ENCODE peak calls at places on chromosomes 7 and 10, in five cellular contexts. T is PC-9, L is mammary epithelial cell, D is right lobe of liver, S is Panc1. J is an unnamed sample. For H3K27me3, the result is how much of the 10 kb centered on the place peaks cover.

GRCh38 chr7:6398943-6399342 is 48.8 kb downstream of the DAGLB start:
- DNase-seq in T (peak), L (peak), D (no peak), S (no peak), J (peak)

GRCh38 chr7:152884321-152884720 is 124.8 kb downstream of the ACTR3B start:
- DNase-seq in T (no peak), L (no peak), D (no peak), S (no peak), J (no peak)

GRCh38 chr10:86690657-86691084 is 22.4 kb downstream of the LDB3 start:
- DNase-seq in T (no peak), L (no peak), D (no peak), S (no peak), J (no peak)

GRCh38 chr10:73368238-73368637 is 9.6 kb upstream of the CFAP70 start:
- DNase-seq in T (no peak), L (peak), D (no peak), S (no peak), J (no peak)

GRCh38 chr7:90726623-90727022 is 130.5 kb downstream of the CDK14 start:
- DNase-seq in T (no peak), L (peak), D (no peak), S (no peak), J (no peak)

GRCh38 chr10:88983206-88983605 is 7.4 kb upstream of the FAS start:
- DNase-seq in T (no peak), L (no peak), D (no peak), S (no peak), J (no peak)

GRCh38 chr7:113912881-113913280 is 5.9 kb downstream of the PPP1R3A start:
- DNase-seq in T (no peak), L (no peak), D (no peak), S (no peak), J (no peak)

GRCh38 chr7:1329966-1330915 is 97.6 kb downstream of the UNCX start:
- DNase-seq in T (no peak), L (no peak), D (peak), S (no peak), J (no peak)

GRCh38 chr10:76150139-76150885 is 718.9 kb downstream of the LRMDA start:
- DNase-seq in T (no peak), L (peak), D (no peak), S (no peak), J (no peak)

GRCh38 chr7:22814261-22815208 is 8.1 kb downstream of the TOMM7 start:
- DNase-seq in T (no peak), L (peak), D (no peak), S (no peak), J (no peak)

GRCh38 chr7:138303230-138304070 is 156.6 kb upstream of the TRIM24 start:
- DNase-seq in T (no peak), L (no peak), D (no peak), S (no peak), J (no peak)

GRCh38 chr7:13107291-13107690 is 419.9 kb downstream of the ARL4A start:
- DNase-seq in T (no peak), L (peak), D (no peak), S (no peak), J (no peak)

GRCh38 chr10:124451227-124451807 is 1.5 kb upstream of the NKX1-2 start:
- DNase-seq in T (no peak), L (no peak), D (no peak), S (no peak), J (no peak)

GRCh38 chr10:124448696-124449169 is 1.1 kb downstream of the NKX1-2 start:
- DNase-seq in T (no peak), L (no peak), D (no peak), S (no peak), J (no peak)

GRCh38 chr10:124450010-124450782 is at the start of gene NKX1-2:
- DNase-seq in T (no peak), L (peak), D (no peak), S (no peak), J (no peak)

GRCh38 chr10:124449170-124450009 is 445 bp downstream of the NKX1-2 start:
- DNase-seq in T (no peak), L (peak), D (no peak), S (no peak), J (no peak)

DNA sequence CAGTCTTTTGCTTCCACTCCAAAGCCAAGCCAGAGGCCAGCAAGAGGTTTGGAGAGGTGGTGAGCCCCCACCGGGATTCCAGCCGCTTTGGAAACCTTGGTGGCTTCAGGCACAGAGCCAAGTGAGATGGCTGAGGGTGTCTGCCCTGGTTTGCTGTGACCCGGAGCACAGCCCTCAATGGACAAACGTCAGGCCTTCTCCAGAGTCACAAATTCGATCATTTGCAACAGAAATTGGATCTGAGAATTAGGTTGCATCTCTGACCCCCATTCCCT is 885 bp upstream of the NKX1-2 start:
- DNase-seq in T (no peak), L (no peak), D (no peak), S (no peak), J (no peak)
- H3K27ac ChIP-seq in T (no peak), L (no peak), D (no peak), S (no peak), J (no peak)

DNA sequence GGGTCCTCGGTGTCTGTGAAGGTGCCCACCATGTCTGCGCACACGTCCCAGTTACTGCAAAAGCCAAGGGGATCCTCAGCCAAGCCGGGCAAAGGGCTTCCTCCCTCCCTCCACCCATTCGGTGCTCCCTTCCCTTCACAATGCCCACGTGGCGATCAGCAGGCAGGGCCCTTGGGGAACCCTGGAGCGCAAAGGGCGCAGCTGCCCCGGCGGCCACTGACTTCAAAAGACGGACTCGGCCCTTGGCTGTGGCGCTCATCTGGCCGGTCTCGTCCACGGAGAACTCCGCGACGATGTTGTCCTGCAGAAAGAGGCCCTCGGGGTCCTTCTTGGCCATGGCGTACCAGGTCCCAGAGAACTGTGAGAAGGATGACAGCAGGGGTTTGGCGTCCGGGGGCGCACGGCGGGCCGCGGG is 582 bp downstream of the RBP4 start:
- DNase-seq in T (no peak), L (no peak), D (peak), S (no peak), J (no peak)
- H3K27me3 ChIP-seq in T (under half), L (under half), D (under half), S (under half), J (under half)

DNA sequence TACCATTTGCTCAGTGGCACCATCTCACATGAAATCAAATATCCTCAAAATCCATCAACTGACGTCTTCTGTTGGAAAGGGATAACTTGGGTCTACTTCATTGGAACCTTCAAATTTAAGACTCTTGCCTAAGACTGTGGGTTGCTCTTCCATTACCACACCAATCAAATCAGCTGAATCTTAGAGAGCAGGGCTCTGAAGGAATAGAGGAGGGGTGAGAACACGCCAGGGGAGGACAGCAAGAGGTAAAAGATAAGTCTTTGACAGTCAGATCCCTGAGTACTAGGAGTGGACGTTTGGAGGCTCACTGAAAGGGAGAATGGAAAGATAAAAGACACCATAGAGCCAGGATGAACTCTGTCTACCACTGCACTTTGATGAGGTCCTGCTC is 107.5 kb downstream of the CCDC71L start:
- DNase-seq in T (no peak), L (no peak), D (no peak), S (no peak), J (no peak)
- H3K27ac ChIP-seq in T (no peak), L (no peak), D (no peak), S (no peak), J (no peak)

DNA sequence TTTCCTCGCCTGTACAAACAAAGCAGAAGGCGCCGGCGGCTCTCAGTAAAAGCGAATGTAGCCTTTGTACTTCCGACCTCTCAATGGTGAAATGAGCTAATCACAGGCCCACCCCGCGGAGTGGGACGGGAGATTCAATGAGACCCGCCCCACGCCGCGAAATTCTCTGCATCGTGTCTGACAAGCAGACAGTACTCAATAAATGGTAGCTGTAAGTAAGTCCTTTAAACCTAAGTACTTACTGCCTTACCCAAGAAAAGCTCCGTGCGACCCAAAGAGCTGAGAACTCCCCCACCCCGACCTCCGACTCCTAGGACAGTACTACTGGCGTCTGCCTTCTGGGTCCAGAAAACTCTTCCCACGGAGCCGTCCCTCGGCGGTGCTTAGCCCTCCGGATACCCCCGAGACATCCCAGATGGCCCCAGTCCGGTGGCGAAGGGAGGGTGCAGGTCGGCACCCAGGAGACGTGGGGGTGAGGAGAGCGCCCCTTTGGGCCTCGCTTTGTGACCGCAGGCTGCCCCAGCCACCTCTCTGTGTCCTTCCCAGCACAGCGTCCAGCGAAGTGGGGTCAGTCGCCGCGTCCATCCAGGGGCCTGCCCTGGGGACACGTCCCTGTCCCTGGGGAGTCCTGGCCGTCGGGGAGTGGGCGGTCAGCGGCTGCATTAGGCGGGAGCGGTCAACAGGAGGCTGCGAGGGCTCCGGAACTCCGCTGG is 985 bp upstream of the CXCL12 start:
- DNase-seq in T (no peak), L (no peak), D (peak), S (no peak), J (no peak)
- H3K27me3 ChIP-seq in T (under half), L (under half), D (under half), S (under half), J (under half)

DNA sequence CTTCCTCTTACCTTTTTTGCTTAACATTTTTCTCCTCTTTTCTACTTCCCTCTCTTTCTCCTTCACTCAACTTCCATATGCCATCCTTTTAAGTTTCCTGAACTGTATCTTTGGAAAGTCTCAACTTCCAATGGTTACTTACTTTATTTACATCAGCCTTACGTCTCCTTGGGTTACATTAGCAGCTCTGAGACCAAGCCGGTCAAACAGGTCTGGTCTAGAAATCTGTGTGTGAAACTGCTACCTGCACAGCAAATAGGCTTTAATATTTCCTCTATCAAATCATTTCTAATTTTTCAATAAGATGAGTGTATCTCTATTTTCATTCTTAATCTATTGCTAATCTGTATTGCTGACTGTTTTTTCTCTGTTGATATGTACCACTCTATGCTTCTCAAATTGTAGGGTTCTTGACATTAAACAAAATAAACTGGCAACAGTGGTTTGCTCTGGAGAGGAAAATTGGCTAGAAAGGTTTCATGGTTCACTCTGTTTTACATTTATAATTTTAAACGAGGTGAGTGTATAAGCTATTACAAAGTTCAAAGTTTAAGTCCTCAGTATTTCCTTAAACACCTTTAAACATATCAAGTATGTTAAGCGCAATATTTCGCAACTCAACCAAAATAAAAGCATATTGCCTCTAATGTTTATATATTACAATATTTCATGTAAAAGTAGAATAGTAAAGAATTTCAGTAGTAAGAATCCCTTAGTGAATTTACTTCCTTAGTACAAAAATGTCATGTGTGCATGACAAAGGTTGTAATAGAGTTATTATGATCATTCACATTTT is 3.6 kb upstream of the SEMA3C start:
- DNase-seq in T (peak), L (no peak), D (no peak), S (no peak), J (no peak)
- H3K27ac ChIP-seq in T (peak), L (no peak), D (no peak), S (peak), J (peak)

GRCh38 chr10:46560952-46561351 is 4.5 kb upstream of the GPRIN2 start:
- DNase-seq in T (no peak), L (no peak), D (no peak), S (no peak), J (no peak)
- H3K27me3 ChIP-seq in T (under half), L (under half), D (under half), S (under half), J (under half)